ENCODE peak calls at places on chromosomes 7 and 10, in five cellular contexts. One of them, this sample, is unnamed.

GRCh38 chr7:102039706-102040105 is 222.3 kb downstream of the CUX1 start:
- DNase-seq in fibroblast of lung: no peak
- DNase-seq in ELR: no peak
- DNase-seq in HCT116: no peak
- DNase-seq in natural killer cell treated with Interleukin-12 subunit alpha and Interleukin-12 subunit beta and Interleukin-15 and Interleukin-18, amount 100 ng/mL, for 72 hours: no peak
- DNase-seq in this sample: no peak

GRCh38 chr10:114492351-114493037 is 88.2 kb upstream of the AFAP1L2 start:
- DNase-seq in natural killer cell treated with Interleukin-12 subunit alpha and Interleukin-12 subunit beta and Interleukin-15 and Interleukin-18, amount 100 ng/mL, for 72 hours: no peak
- DNase-seq in fibroblast of lung: no peak
- DNase-seq in HCT116: no peak
- DNase-seq in ELR: peak; percentile 34
- DNase-seq in this sample: no peak

GRCh38 chr7:2809903-2810628 is 34.0 kb downstream of the GNA12 start:
- DNase-seq in ELR: peak; percentile 30
- DNase-seq in natural killer cell treated with Interleukin-12 subunit alpha and Interleukin-12 subunit beta and Interleukin-15 and Interleukin-18, amount 100 ng/mL, for 72 hours: no peak
- DNase-seq in HCT116: no peak
- DNase-seq in fibroblast of lung: no peak
- DNase-seq in this sample: no peak

GRCh38 chr7:106166651-106167342 is 54.7 kb upstream of the SYPL1 start:
- DNase-seq in ELR: peak; percentile 80
- DNase-seq in HCT116: peak; percentile 68
- DNase-seq in fibroblast of lung: peak; percentile 88
- DNase-seq in natural killer cell treated with Interleukin-12 subunit alpha and Interleukin-12 subunit beta and Interleukin-15 and Interleukin-18, amount 100 ng/mL, for 72 hours: peak; percentile 65
- DNase-seq in this sample: no peak

GRCh38 chr7:129499915-129500463 is 2.3 kb upstream of the SMKR1 start:
- DNase-seq in fibroblast of lung: no peak
- DNase-seq in HCT116: no peak
- DNase-seq in ELR: no peak
- DNase-seq in natural killer cell treated with Interleukin-12 subunit alpha and Interleukin-12 subunit beta and Interleukin-15 and Interleukin-18, amount 100 ng/mL, for 72 hours: no peak
- DNase-seq in this sample: no peak

GRCh38 chr7:131859162-131859821 is 302.9 kb upstream of the PODXL start:
- DNase-seq in ELR: peak; percentile 66
- DNase-seq in HCT116: peak; percentile 43
- DNase-seq in natural killer cell treated with Interleukin-12 subunit alpha and Interleukin-12 subunit beta and Interleukin-15 and Interleukin-18, amount 100 ng/mL, for 72 hours: no peak
- DNase-seq in fibroblast of lung: peak; percentile 61
- DNase-seq in this sample: no peak

GRCh38 chr10:71766717-71767419 is 6.5 kb downstream of the VSIR start:
- DNase-seq in natural killer cell treated with Interleukin-12 subunit alpha and Interleukin-12 subunit beta and Interleukin-15 and Interleukin-18, amount 100 ng/mL, for 72 hours: peak; percentile 74
- DNase-seq in ELR: peak; percentile 99
- DNase-seq in fibroblast of lung: peak; percentile 92
- DNase-seq in HCT116: peak; percentile 74
- DNase-seq in this sample: no peak

GRCh38 chr10:3293536-3294431 is 121.2 kb upstream of the PITRM1 start:
- DNase-seq in HCT116: no peak
- DNase-seq in natural killer cell treated with Interleukin-12 subunit alpha and Interleukin-12 subunit beta and Interleukin-15 and Interleukin-18, amount 100 ng/mL, for 72 hours: no peak
- DNase-seq in fibroblast of lung: peak; percentile 56
- DNase-seq in ELR: no peak
- DNase-seq in this sample: no peak

GRCh38 chr10:12042409-12042796 is 206 bp downstream of the UPF2 start:
- DNase-seq in HCT116: no peak
- DNase-seq in natural killer cell treated with Interleukin-12 subunit alpha and Interleukin-12 subunit beta and Interleukin-15 and Interleukin-18, amount 100 ng/mL, for 72 hours: peak; percentile 73
- DNase-seq in fibroblast of lung: no peak
- DNase-seq in ELR: peak; percentile 56
- DNase-seq in this sample: no peak

GRCh38 chr10:70053896-70054641 is 1.4 kb downstream of the MACROH2A2 start:
- DNase-seq in ELR: no peak
- DNase-seq in HCT116: peak; percentile 15
- DNase-seq in fibroblast of lung: no peak
- DNase-seq in natural killer cell treated with Interleukin-12 subunit alpha and Interleukin-12 subunit beta and Interleukin-15 and Interleukin-18, amount 100 ng/mL, for 72 hours: no peak
- DNase-seq in this sample: no peak

GRCh38 chr7:1529383-1530116 is 952 bp upstream of the MAFK start:
- DNase-seq in ELR: no peak
- DNase-seq in fibroblast of lung: no peak
- DNase-seq in HCT116: no peak
- DNase-seq in natural killer cell treated with Interleukin-12 subunit alpha and Interleukin-12 subunit beta and Interleukin-15 and Interleukin-18, amount 100 ng/mL, for 72 hours: no peak
- DNase-seq in this sample: no peak

GRCh38 chr7:81833401-81833800 is 63.6 kb upstream of the HGF start:
- DNase-seq in fibroblast of lung: peak; percentile 2
- DNase-seq in HCT116: no peak
- DNase-seq in natural killer cell treated with Interleukin-12 subunit alpha and Interleukin-12 subunit beta and Interleukin-15 and Interleukin-18, amount 100 ng/mL, for 72 hours: no peak
- DNase-seq in ELR: no peak
- DNase-seq in this sample: no peak

GRCh38 chr10:48429309-48429708 is 122.8 kb downstream of the MAPK8 start:
- DNase-seq in ELR: no peak
- DNase-seq in fibroblast of lung: no peak
- DNase-seq in HCT116: no peak
- DNase-seq in natural killer cell treated with Interleukin-12 subunit alpha and Interleukin-12 subunit beta and Interleukin-15 and Interleukin-18, amount 100 ng/mL, for 72 hours: no peak
- DNase-seq in this sample: no peak

GRCh38 chr7:94511763-94512162 is 2.2 kb downstream of the CASD1 start:
- DNase-seq in fibroblast of lung: peak; percentile 2
- DNase-seq in ELR: peak; percentile 17
- DNase-seq in HCT116: no peak
- DNase-seq in natural killer cell treated with Interleukin-12 subunit alpha and Interleukin-12 subunit beta and Interleukin-15 and Interleukin-18, amount 100 ng/mL, for 72 hours: no peak
- DNase-seq in this sample: peak; percentile 11

GRCh38 chr7:46220066-46220630 is 299.1 kb upstream of the IGFBP3 start:
- DNase-seq in natural killer cell treated with Interleukin-12 subunit alpha and Interleukin-12 subunit beta and Interleukin-15 and Interleukin-18, amount 100 ng/mL, for 72 hours: no peak
- DNase-seq in HCT116: no peak
- DNase-seq in ELR: peak; percentile 81
- DNase-seq in fibroblast of lung: no peak
- DNase-seq in this sample: peak; percentile 94

GRCh38 chr10:85978566-85979358 is 387.8 kb downstream of the GRID1 start:
- DNase-seq in ELR: no peak
- DNase-seq in fibroblast of lung: no peak
- DNase-seq in natural killer cell treated with Interleukin-12 subunit alpha and Interleukin-12 subunit beta and Interleukin-15 and Interleukin-18, amount 100 ng/mL, for 72 hours: no peak
- DNase-seq in HCT116: no peak
- DNase-seq in this sample: peak; percentile 41

GRCh38 chr10:109978481-109978880 is 29.3 kb upstream of the ADD3 start:
- DNase-seq in HCT116: peak; percentile 37
- DNase-seq in ELR: peak; percentile 56
- DNase-seq in natural killer cell treated with Interleukin-12 subunit alpha and Interleukin-12 subunit beta and Interleukin-15 and Interleukin-18, amount 100 ng/mL, for 72 hours: no peak
- DNase-seq in fibroblast of lung: peak; percentile 67
- DNase-seq in this sample: no peak

GRCh38 chr10:59214160-59214559 is 37.7 kb downstream of the PHYHIPL start:
- DNase-seq in fibroblast of lung: no peak
- DNase-seq in ELR: no peak
- DNase-seq in HCT116: no peak
- DNase-seq in natural killer cell treated with Interleukin-12 subunit alpha and Interleukin-12 subunit beta and Interleukin-15 and Interleukin-18, amount 100 ng/mL, for 72 hours: no peak
- DNase-seq in this sample: no peak

GRCh38 chr7:15602236-15602635 is 40.4 kb upstream of the AGMO start:
- DNase-seq in fibroblast of lung: peak; percentile 41
- DNase-seq in ELR: no peak
- DNase-seq in HCT116: no peak
- DNase-seq in natural killer cell treated with Interleukin-12 subunit alpha and Interleukin-12 subunit beta and Interleukin-15 and Interleukin-18, amount 100 ng/mL, for 72 hours: no peak
- DNase-seq in this sample: no peak

GRCh38 chr10:104146871-104147270 is 24.9 kb downstream of the SFR1 start:
- DNase-seq in fibroblast of lung: no peak
- DNase-seq in natural killer cell treated with Interleukin-12 subunit alpha and Interleukin-12 subunit beta and Interleukin-15 and Interleukin-18, amount 100 ng/mL, for 72 hours: no peak
- DNase-seq in HCT116: no peak
- DNase-seq in ELR: no peak
- DNase-seq in this sample: no peak

GRCh38 chr10:45428611-45429510 is 54.8 kb downstream of the ALOX5 start:
- DNase-seq in fibroblast of lung: no peak
- DNase-seq in ELR: no peak
- DNase-seq in natural killer cell treated with Interleukin-12 subunit alpha and Interleukin-12 subunit beta and Interleukin-15 and Interleukin-18, amount 100 ng/mL, for 72 hours: no peak
- DNase-seq in HCT116: no peak
- DNase-seq in this sample: no peak

GRCh38 chr7:44881610-44882009 is 3.7 kb downstream of the PURB start:
- DNase-seq in natural killer cell treated with Interleukin-12 subunit alpha and Interleukin-12 subunit beta and Interleukin-15 and Interleukin-18, amount 100 ng/mL, for 72 hours: no peak
- DNase-seq in HCT116: no peak
- DNase-seq in ELR: peak; percentile 86
- DNase-seq in fibroblast of lung: peak; percentile 88
- DNase-seq in this sample: no peak

GRCh38 chr7:767941-768729 is 41.1 kb upstream of the PRKAR1B start:
- DNase-seq in HCT116: no peak
- DNase-seq in fibroblast of lung: peak; percentile 57
- DNase-seq in natural killer cell treated with Interleukin-12 subunit alpha and Interleukin-12 subunit beta and Interleukin-15 and Interleukin-18, amount 100 ng/mL, for 72 hours: no peak
- DNase-seq in ELR: no peak
- DNase-seq in this sample: no peak

GRCh38 chr10:13162013-13162364 is 631 bp downstream of the MCM10 start:
- DNase-seq in natural killer cell treated with Interleukin-12 subunit alpha and Interleukin-12 subunit beta and Interleukin-15 and Interleukin-18, amount 100 ng/mL, for 72 hours: no peak
- DNase-seq in ELR: peak; percentile 41
- DNase-seq in fibroblast of lung: no peak
- DNase-seq in HCT116: no peak
- DNase-seq in this sample: no peak

GRCh38 chr10:8392216-8392615 is 337.7 kb downstream of the GATA3 start:
- DNase-seq in fibroblast of lung: no peak
- DNase-seq in HCT116: no peak
- DNase-seq in ELR: peak; percentile 34
- DNase-seq in natural killer cell treated with Interleukin-12 subunit alpha and Interleukin-12 subunit beta and Interleukin-15 and Interleukin-18, amount 100 ng/mL, for 72 hours: no peak
- DNase-seq in this sample: no peak

GRCh38 chr7:35485436-35485835 is 209.5 kb downstream of the HERPUD2 start:
- DNase-seq in HCT116: no peak
- DNase-seq in fibroblast of lung: no peak
- DNase-seq in ELR: no peak
- DNase-seq in natural killer cell treated with Interleukin-12 subunit alpha and Interleukin-12 subunit beta and Interleukin-15 and Interleukin-18, amount 100 ng/mL, for 72 hours: no peak
- DNase-seq in this sample: no peak

GRCh38 chr10:91420868-91421267 is 10.7 kb downstream of the HECTD2 start:
- DNase-seq in fibroblast of lung: peak; percentile 42
- DNase-seq in ELR: peak; percentile 89
- DNase-seq in natural killer cell treated with Interleukin-12 subunit alpha and Interleukin-12 subunit beta and Interleukin-15 and Interleukin-18, amount 100 ng/mL, for 72 hours: no peak
- DNase-seq in HCT116: no peak
- DNase-seq in this sample: no peak